ENCODE peak calls at places on chromosomes 4 and X, in six cellular contexts. One of them, this sample, is unnamed.

GRCh38 chr4:147793973-147794690 is 62.2 kb downstream of the ARHGAP10 start:
- DNase-seq in activated CD4-positive, alpha-beta memory T cell treated with anti-CD3 and anti-CD28 coated beads, Interleukin-2, amount 10 ng/mL, durations not matched to agents 7 days and 5 days: peak
- DNase-seq in AG08395: no peak
- DNase-seq in CD4-positive, alpha-beta T cell: no peak
- DNase-seq in stimulated activated CD8-positive, alpha-beta memory T cell treated with anti-CD3 and anti-CD28 coated beads, Interleukin-7, amount 100 ng/mL, for 1 hour: no peak
- DNase-seq in HS-27A: no peak
- DNase-seq in this sample: no peak

GRCh38 chrX:10904220-10904619 is 206.9 kb upstream of the HCCS start:
- DNase-seq in activated CD4-positive, alpha-beta memory T cell treated with anti-CD3 and anti-CD28 coated beads, Interleukin-2, amount 10 ng/mL, durations not matched to agents 7 days and 5 days: no peak
- DNase-seq in AG08395: peak
- DNase-seq in CD4-positive, alpha-beta T cell: no peak
- DNase-seq in stimulated activated CD8-positive, alpha-beta memory T cell treated with anti-CD3 and anti-CD28 coated beads, Interleukin-7, amount 100 ng/mL, for 1 hour: no peak
- DNase-seq in HS-27A: no peak
- DNase-seq in this sample: no peak

GRCh38 chr4:177123811-177124210 is 185.9 kb upstream of the NEIL3 start:
- DNase-seq in activated CD4-positive, alpha-beta memory T cell treated with anti-CD3 and anti-CD28 coated beads, Interleukin-2, amount 10 ng/mL, durations not matched to agents 7 days and 5 days: no peak
- DNase-seq in AG08395: no peak
- DNase-seq in CD4-positive, alpha-beta T cell: no peak
- DNase-seq in stimulated activated CD8-positive, alpha-beta memory T cell treated with anti-CD3 and anti-CD28 coated beads, Interleukin-7, amount 100 ng/mL, for 1 hour: no peak
- DNase-seq in HS-27A: no peak
- DNase-seq in this sample: no peak

GRCh38 chr4:173218411-173219125 is 50.0 kb downstream of the GALNT7 start:
- DNase-seq in activated CD4-positive, alpha-beta memory T cell treated with anti-CD3 and anti-CD28 coated beads, Interleukin-2, amount 10 ng/mL, durations not matched to agents 7 days and 5 days: no peak
- DNase-seq in AG08395: peak
- DNase-seq in CD4-positive, alpha-beta T cell: no peak
- DNase-seq in stimulated activated CD8-positive, alpha-beta memory T cell treated with anti-CD3 and anti-CD28 coated beads, Interleukin-7, amount 100 ng/mL, for 1 hour: no peak
- DNase-seq in HS-27A: peak
- DNase-seq in this sample: no peak

GRCh38 chrX:119062750-119063374 is 9.9 kb upstream of the CT47C1 start:
- DNase-seq in activated CD4-positive, alpha-beta memory T cell treated with anti-CD3 and anti-CD28 coated beads, Interleukin-2, amount 10 ng/mL, durations not matched to agents 7 days and 5 days: no peak
- DNase-seq in AG08395: no peak
- DNase-seq in CD4-positive, alpha-beta T cell: no peak
- DNase-seq in stimulated activated CD8-positive, alpha-beta memory T cell treated with anti-CD3 and anti-CD28 coated beads, Interleukin-7, amount 100 ng/mL, for 1 hour: no peak
- DNase-seq in HS-27A: no peak
- DNase-seq in this sample: no peak

GRCh38 chr4:150070464-150071170 is 7.6 kb upstream of the DCLK2 start:
- DNase-seq in activated CD4-positive, alpha-beta memory T cell treated with anti-CD3 and anti-CD28 coated beads, Interleukin-2, amount 10 ng/mL, durations not matched to agents 7 days and 5 days: no peak
- DNase-seq in AG08395: peak
- DNase-seq in CD4-positive, alpha-beta T cell: no peak
- DNase-seq in stimulated activated CD8-positive, alpha-beta memory T cell treated with anti-CD3 and anti-CD28 coated beads, Interleukin-7, amount 100 ng/mL, for 1 hour: no peak
- DNase-seq in HS-27A: no peak
- DNase-seq in this sample: no peak

GRCh38 chr4:56995525-56995924 is 16.8 kb downstream of the POLR2B start:
- DNase-seq in activated CD4-positive, alpha-beta memory T cell treated with anti-CD3 and anti-CD28 coated beads, Interleukin-2, amount 10 ng/mL, durations not matched to agents 7 days and 5 days: no peak
- DNase-seq in AG08395: peak
- DNase-seq in CD4-positive, alpha-beta T cell: no peak
- DNase-seq in stimulated activated CD8-positive, alpha-beta memory T cell treated with anti-CD3 and anti-CD28 coated beads, Interleukin-7, amount 100 ng/mL, for 1 hour: no peak
- DNase-seq in HS-27A: no peak
- DNase-seq in this sample: peak

GRCh38 chr4:148056879-148057278 is 325.0 kb downstream of the ARHGAP10 start:
- DNase-seq in activated CD4-positive, alpha-beta memory T cell treated with anti-CD3 and anti-CD28 coated beads, Interleukin-2, amount 10 ng/mL, durations not matched to agents 7 days and 5 days: peak
- DNase-seq in AG08395: peak
- DNase-seq in CD4-positive, alpha-beta T cell: peak
- DNase-seq in stimulated activated CD8-positive, alpha-beta memory T cell treated with anti-CD3 and anti-CD28 coated beads, Interleukin-7, amount 100 ng/mL, for 1 hour: peak
- DNase-seq in HS-27A: peak
- DNase-seq in this sample: peak

GRCh38 chrX:1903380-1903935 is 288.6 kb downstream of the ASMT start:
- DNase-seq in activated CD4-positive, alpha-beta memory T cell treated with anti-CD3 and anti-CD28 coated beads, Interleukin-2, amount 10 ng/mL, durations not matched to agents 7 days and 5 days: no peak
- DNase-seq in AG08395: no peak
- DNase-seq in CD4-positive, alpha-beta T cell: no peak
- DNase-seq in stimulated activated CD8-positive, alpha-beta memory T cell treated with anti-CD3 and anti-CD28 coated beads, Interleukin-7, amount 100 ng/mL, for 1 hour: no peak
- DNase-seq in HS-27A: no peak
- DNase-seq in this sample: no peak

GRCh38 chr4:175106301-175106700 is 188.1 kb downstream of the ADAM29 start:
- DNase-seq in activated CD4-positive, alpha-beta memory T cell treated with anti-CD3 and anti-CD28 coated beads, Interleukin-2, amount 10 ng/mL, durations not matched to agents 7 days and 5 days: no peak
- DNase-seq in AG08395: no peak
- DNase-seq in CD4-positive, alpha-beta T cell: no peak
- DNase-seq in stimulated activated CD8-positive, alpha-beta memory T cell treated with anti-CD3 and anti-CD28 coated beads, Interleukin-7, amount 100 ng/mL, for 1 hour: no peak
- DNase-seq in HS-27A: no peak
- DNase-seq in this sample: no peak

GRCh38 chr4:2924765-2925301 is 38.4 kb downstream of the NOP14 start:
- DNase-seq in activated CD4-positive, alpha-beta memory T cell treated with anti-CD3 and anti-CD28 coated beads, Interleukin-2, amount 10 ng/mL, durations not matched to agents 7 days and 5 days: no peak
- DNase-seq in AG08395: no peak
- DNase-seq in CD4-positive, alpha-beta T cell: no peak
- DNase-seq in stimulated activated CD8-positive, alpha-beta memory T cell treated with anti-CD3 and anti-CD28 coated beads, Interleukin-7, amount 100 ng/mL, for 1 hour: no peak
- DNase-seq in HS-27A: no peak
- DNase-seq in this sample: no peak

GRCh38 chr4:8886625-8887406 is 15.2 kb upstream of the HMX1 start:
- DNase-seq in activated CD4-positive, alpha-beta memory T cell treated with anti-CD3 and anti-CD28 coated beads, Interleukin-2, amount 10 ng/mL, durations not matched to agents 7 days and 5 days: no peak
- DNase-seq in AG08395: no peak
- DNase-seq in CD4-positive, alpha-beta T cell: no peak
- DNase-seq in stimulated activated CD8-positive, alpha-beta memory T cell treated with anti-CD3 and anti-CD28 coated beads, Interleukin-7, amount 100 ng/mL, for 1 hour: no peak
- DNase-seq in HS-27A: no peak
- DNase-seq in this sample: no peak

GRCh38 chr4:185587444-185588161 is 52.3 kb upstream of the PDLIM3 start:
- DNase-seq in activated CD4-positive, alpha-beta memory T cell treated with anti-CD3 and anti-CD28 coated beads, Interleukin-2, amount 10 ng/mL, durations not matched to agents 7 days and 5 days: peak
- DNase-seq in AG08395: no peak
- DNase-seq in CD4-positive, alpha-beta T cell: peak
- DNase-seq in stimulated activated CD8-positive, alpha-beta memory T cell treated with anti-CD3 and anti-CD28 coated beads, Interleukin-7, amount 100 ng/mL, for 1 hour: peak
- DNase-seq in HS-27A: no peak
- DNase-seq in this sample: peak

GRCh38 chr4:38949416-38950051 is 81.9 kb downstream of the FAM114A1 start:
- DNase-seq in activated CD4-positive, alpha-beta memory T cell treated with anti-CD3 and anti-CD28 coated beads, Interleukin-2, amount 10 ng/mL, durations not matched to agents 7 days and 5 days: peak
- DNase-seq in AG08395: peak
- DNase-seq in CD4-positive, alpha-beta T cell: peak
- DNase-seq in stimulated activated CD8-positive, alpha-beta memory T cell treated with anti-CD3 and anti-CD28 coated beads, Interleukin-7, amount 100 ng/mL, for 1 hour: no peak
- DNase-seq in HS-27A: no peak
- DNase-seq in this sample: no peak

GRCh38 chr4:173522160-173522873 is 7.7 kb downstream of the HAND2 start:
- DNase-seq in activated CD4-positive, alpha-beta memory T cell treated with anti-CD3 and anti-CD28 coated beads, Interleukin-2, amount 10 ng/mL, durations not matched to agents 7 days and 5 days: no peak
- DNase-seq in AG08395: peak
- DNase-seq in CD4-positive, alpha-beta T cell: no peak
- DNase-seq in stimulated activated CD8-positive, alpha-beta memory T cell treated with anti-CD3 and anti-CD28 coated beads, Interleukin-7, amount 100 ng/mL, for 1 hour: no peak
- DNase-seq in HS-27A: no peak
- DNase-seq in this sample: peak

GRCh38 chr4:99885063-99885664 is 9.1 kb downstream of the LAMTOR3 start:
- DNase-seq in activated CD4-positive, alpha-beta memory T cell treated with anti-CD3 and anti-CD28 coated beads, Interleukin-2, amount 10 ng/mL, durations not matched to agents 7 days and 5 days: peak
- DNase-seq in AG08395: peak
- DNase-seq in CD4-positive, alpha-beta T cell: peak
- DNase-seq in stimulated activated CD8-positive, alpha-beta memory T cell treated with anti-CD3 and anti-CD28 coated beads, Interleukin-7, amount 100 ng/mL, for 1 hour: no peak
- DNase-seq in HS-27A: no peak
- DNase-seq in this sample: no peak

GRCh38 chrX:50905334-50905733 is 5.2 kb upstream of the BMP15 start:
- DNase-seq in activated CD4-positive, alpha-beta memory T cell treated with anti-CD3 and anti-CD28 coated beads, Interleukin-2, amount 10 ng/mL, durations not matched to agents 7 days and 5 days: no peak
- DNase-seq in AG08395: no peak
- DNase-seq in CD4-positive, alpha-beta T cell: no peak
- DNase-seq in stimulated activated CD8-positive, alpha-beta memory T cell treated with anti-CD3 and anti-CD28 coated beads, Interleukin-7, amount 100 ng/mL, for 1 hour: no peak
- DNase-seq in HS-27A: no peak
- DNase-seq in this sample: peak

GRCh38 chr4:81405900-81406401 is 65.8 kb downstream of the RASGEF1B start:
- DNase-seq in activated CD4-positive, alpha-beta memory T cell treated with anti-CD3 and anti-CD28 coated beads, Interleukin-2, amount 10 ng/mL, durations not matched to agents 7 days and 5 days: peak
- DNase-seq in AG08395: peak
- DNase-seq in CD4-positive, alpha-beta T cell: peak
- DNase-seq in stimulated activated CD8-positive, alpha-beta memory T cell treated with anti-CD3 and anti-CD28 coated beads, Interleukin-7, amount 100 ng/mL, for 1 hour: no peak
- DNase-seq in HS-27A: peak
- DNase-seq in this sample: peak

GRCh38 chr4:144954224-144954623 is 143.8 kb downstream of the ANAPC10 start:
- DNase-seq in activated CD4-positive, alpha-beta memory T cell treated with anti-CD3 and anti-CD28 coated beads, Interleukin-2, amount 10 ng/mL, durations not matched to agents 7 days and 5 days: no peak
- DNase-seq in AG08395: no peak
- DNase-seq in CD4-positive, alpha-beta T cell: no peak
- DNase-seq in stimulated activated CD8-positive, alpha-beta memory T cell treated with anti-CD3 and anti-CD28 coated beads, Interleukin-7, amount 100 ng/mL, for 1 hour: no peak
- DNase-seq in HS-27A: no peak
- DNase-seq in this sample: no peak

GRCh38 chrX:118496763-118497079 is 1.1 kb downstream of the DOCK11 start:
- DNase-seq in activated CD4-positive, alpha-beta memory T cell treated with anti-CD3 and anti-CD28 coated beads, Interleukin-2, amount 10 ng/mL, durations not matched to agents 7 days and 5 days: no peak
- DNase-seq in AG08395: no peak
- DNase-seq in CD4-positive, alpha-beta T cell: no peak
- DNase-seq in stimulated activated CD8-positive, alpha-beta memory T cell treated with anti-CD3 and anti-CD28 coated beads, Interleukin-7, amount 100 ng/mL, for 1 hour: no peak
- DNase-seq in HS-27A: no peak
- DNase-seq in this sample: no peak

GRCh38 chr4:155705664-155706063 is 39.0 kb downstream of the GUCY1A1 start:
- DNase-seq in activated CD4-positive, alpha-beta memory T cell treated with anti-CD3 and anti-CD28 coated beads, Interleukin-2, amount 10 ng/mL, durations not matched to agents 7 days and 5 days: no peak
- DNase-seq in AG08395: no peak
- DNase-seq in CD4-positive, alpha-beta T cell: no peak
- DNase-seq in stimulated activated CD8-positive, alpha-beta memory T cell treated with anti-CD3 and anti-CD28 coated beads, Interleukin-7, amount 100 ng/mL, for 1 hour: no peak
- DNase-seq in HS-27A: no peak
- DNase-seq in this sample: no peak

GRCh38 chr4:183441276-183441675 is 3.2 kb upstream of the CDKN2AIP start:
- DNase-seq in activated CD4-positive, alpha-beta memory T cell treated with anti-CD3 and anti-CD28 coated beads, Interleukin-2, amount 10 ng/mL, durations not matched to agents 7 days and 5 days: no peak
- DNase-seq in AG08395: no peak
- DNase-seq in CD4-positive, alpha-beta T cell: no peak
- DNase-seq in stimulated activated CD8-positive, alpha-beta memory T cell treated with anti-CD3 and anti-CD28 coated beads, Interleukin-7, amount 100 ng/mL, for 1 hour: no peak
- DNase-seq in HS-27A: no peak
- DNase-seq in this sample: no peak

GRCh38 chrX:119762718-119763117 is 4.3 kb downstream of the SOWAHD start:
- DNase-seq in activated CD4-positive, alpha-beta memory T cell treated with anti-CD3 and anti-CD28 coated beads, Interleukin-2, amount 10 ng/mL, durations not matched to agents 7 days and 5 days: no peak
- DNase-seq in AG08395: no peak
- DNase-seq in CD4-positive, alpha-beta T cell: no peak
- DNase-seq in stimulated activated CD8-positive, alpha-beta memory T cell treated with anti-CD3 and anti-CD28 coated beads, Interleukin-7, amount 100 ng/mL, for 1 hour: no peak
- DNase-seq in HS-27A: no peak
- DNase-seq in this sample: no peak

GRCh38 chrX:120264315-120264714 is 13.7 kb downstream of the ZBTB33 start:
- DNase-seq in activated CD4-positive, alpha-beta memory T cell treated with anti-CD3 and anti-CD28 coated beads, Interleukin-2, amount 10 ng/mL, durations not matched to agents 7 days and 5 days: no peak
- DNase-seq in AG08395: no peak
- DNase-seq in CD4-positive, alpha-beta T cell: no peak
- DNase-seq in stimulated activated CD8-positive, alpha-beta memory T cell treated with anti-CD3 and anti-CD28 coated beads, Interleukin-7, amount 100 ng/mL, for 1 hour: no peak
- DNase-seq in HS-27A: no peak
- DNase-seq in this sample: no peak

GRCh38 chrX:126065901-126066660 is 100.0 kb downstream of the DCAF12L2 start:
- DNase-seq in activated CD4-positive, alpha-beta memory T cell treated with anti-CD3 and anti-CD28 coated beads, Interleukin-2, amount 10 ng/mL, durations not matched to agents 7 days and 5 days: no peak
- DNase-seq in AG08395: no peak
- DNase-seq in CD4-positive, alpha-beta T cell: no peak
- DNase-seq in stimulated activated CD8-positive, alpha-beta memory T cell treated with anti-CD3 and anti-CD28 coated beads, Interleukin-7, amount 100 ng/mL, for 1 hour: no peak
- DNase-seq in HS-27A: no peak
- DNase-seq in this sample: no peak

GRCh38 chrX:7647826-7648225 is 195.1 kb upstream of the VCX start:
- DNase-seq in activated CD4-positive, alpha-beta memory T cell treated with anti-CD3 and anti-CD28 coated beads, Interleukin-2, amount 10 ng/mL, durations not matched to agents 7 days and 5 days: no peak
- DNase-seq in AG08395: no peak
- DNase-seq in CD4-positive, alpha-beta T cell: no peak
- DNase-seq in stimulated activated CD8-positive, alpha-beta memory T cell treated with anti-CD3 and anti-CD28 coated beads, Interleukin-7, amount 100 ng/mL, for 1 hour: no peak
- DNase-seq in HS-27A: no peak
- DNase-seq in this sample: no peak

GRCh38 chr4:6568689-6569332 is 6.2 kb upstream of the MAN2B2 start:
- DNase-seq in activated CD4-positive, alpha-beta memory T cell treated with anti-CD3 and anti-CD28 coated beads, Interleukin-2, amount 10 ng/mL, durations not matched to agents 7 days and 5 days: no peak
- DNase-seq in AG08395: peak
- DNase-seq in CD4-positive, alpha-beta T cell: no peak
- DNase-seq in stimulated activated CD8-positive, alpha-beta memory T cell treated with anti-CD3 and anti-CD28 coated beads, Interleukin-7, amount 100 ng/mL, for 1 hour: no peak
- DNase-seq in HS-27A: no peak
- DNase-seq in this sample: no peak

GRCh38 chr4:24559889-24560288 is 24.5 kb downstream of the DHX15 start:
- DNase-seq in activated CD4-positive, alpha-beta memory T cell treated with anti-CD3 and anti-CD28 coated beads, Interleukin-2, amount 10 ng/mL, durations not matched to agents 7 days and 5 days: no peak
- DNase-seq in AG08395: no peak
- DNase-seq in CD4-positive, alpha-beta T cell: no peak
- DNase-seq in stimulated activated CD8-positive, alpha-beta memory T cell treated with anti-CD3 and anti-CD28 coated beads, Interleukin-7, amount 100 ng/mL, for 1 hour: no peak
- DNase-seq in HS-27A: no peak
- DNase-seq in this sample: no peak